ENCODE peak calls at places on chromosomes 5 and 9, in nine cellular contexts. P is stimulated activated CD4-positive, alpha-beta T cell treated with anti-CD3 and anti-CD28 coated beads, Interleukin-4, amount 100 ng/mL, for 4 hours; Z is HFFc6; C is ecto neural progenitor cell; D is ureter; A is neural crest cell; X is sigmoid colon; L is T-helper 9 cell; W is coronary artery. R is an unnamed sample.

GRCh38 chr9:117720066-117720465 is 15.9 kb downstream of the TLR4 start:
- DNase-seq in C (no peak), A (no peak), P (no peak), W (no peak), Z (no peak), D (no peak), X (no peak), L (no peak), R (no peak)

GRCh38 chr9:137531099-137531765 is 19.0 kb downstream of the PNPLA7 start:
- DNase-seq in C (no peak), D (no peak), X (no peak), Z (no peak), W (no peak), L (no peak), A (no peak), P (no peak), R (no peak)

GRCh38 chr5:60346391-60346790 is 353.6 kb downstream of the DEPDC1B start:
- DNase-seq in W (no peak), Z (no peak), A (no peak), L (no peak), C (no peak), D (no peak), P (no peak), X (no peak), R (no peak)

GRCh38 chr9:109831996-109832395 is 52.0 kb downstream of the PALM2AKAP2 start:
- DNase-seq in W (no peak), D (no peak), X (peak), L (no peak), C (no peak), Z (no peak), P (no peak), A (no peak), R (no peak)

GRCh38 chr5:173496883-173497255 is 119.6 kb downstream of the BOD1 start:
- DNase-seq in C (peak), D (no peak), L (no peak), P (no peak), X (no peak), W (no peak), Z (no peak), A (no peak), R (no peak)

GRCh38 chr9:19690128-19690527 is 98.7 kb downstream of the SLC24A2 start:
- DNase-seq in W (no peak), C (no peak), X (no peak), L (no peak), Z (no peak), A (no peak), P (no peak), D (peak), R (no peak)

GRCh38 chr5:65072836-65073620 is 304.3 kb downstream of the CWC27 start:
- DNase-seq in A (no peak), P (no peak), X (no peak), Z (no peak), D (no peak), W (no peak), C (no peak), L (no peak), R (no peak)

GRCh38 chr5:98016771-98017170 is 756.7 kb upstream of the RGMB start:
- DNase-seq in L (no peak), C (no peak), X (no peak), A (no peak), W (no peak), P (no peak), D (no peak), Z (no peak), R (no peak)

GRCh38 chr9:133943781-133944745 is 48.1 kb downstream of the VAV2 start:
- DNase-seq in D (no peak), P (no peak), L (no peak), C (no peak), Z (no peak), X (peak), W (no peak), A (no peak), R (no peak)

R was measured in activated B cell treated with CpG ODN at 0.5 μM for 24 hours.